ENCODE peak calls at places on chromosomes 11 and 22, in ten cellular contexts. P is bronchial epithelial cell; B is NCI-H1417; T is CD8-positive, alpha-beta T cell; W is activated CD4-positive, alpha-beta memory T cell treated with anti-CD3 and anti-CD28 coated beads for 36 hours; Y is AG09309; M is T1000; S is astrocyte of the spinal cord; O is activated CD8-positive, alpha-beta memory T cell treated with anti-CD3 and anti-CD28 coated beads for 1 hour; F is IMR-90. V is an unnamed sample.

GRCh38 chr11:30488304-30488998 is 97.7 kb downstream of the MPPED2 start:
- DNase-seq in P (peak), B (peak), T (no peak), W (no peak), Y (no peak), M (peak), S (peak), O (no peak), F (peak), V (no peak)

GRCh38 chr22:37079158-37079557 is 27.6 kb downstream of the KCTD17 start:
- DNase-seq in P (no peak), B (no peak), T (no peak), W (peak), Y (no peak), M (no peak), S (no peak), O (no peak), F (no peak), V (no peak)

GRCh38 chr22:21626735-21627469 is 2.9 kb downstream of the YDJC start:
- DNase-seq in P (no peak), B (no peak), T (no peak), W (no peak), Y (no peak), M (no peak), S (no peak), O (no peak), F (no peak), V (no peak)

GRCh38 chr11:122746050-122746478 is 90.5 kb downstream of the UBASH3B start:
- DNase-seq in P (no peak), B (no peak), T (peak), W (peak), Y (no peak), M (no peak), S (no peak), O (no peak), F (no peak), V (no peak)

GRCh38 chr22:39089928-39090327 is 7.1 kb upstream of the APOBEC3H start:
- DNase-seq in P (no peak), B (no peak), T (no peak), W (no peak), Y (no peak), M (no peak), S (no peak), O (no peak), F (no peak), V (no peak)

GRCh38 chr11:59669611-59670009 is 773 bp upstream of the PATL1 start:
- DNase-seq in P (peak), B (no peak), T (no peak), W (no peak), Y (no peak), M (no peak), S (no peak), O (no peak), F (peak), V (no peak)

GRCh38 chr11:110069158-110069737 is 23.9 kb upstream of the ZC3H12C start:
- DNase-seq in P (peak), B (no peak), T (no peak), W (no peak), Y (no peak), M (peak), S (peak), O (no peak), F (peak), V (peak)

GRCh38 chr11:35274909-35275807 is 136.2 kb downstream of the CD44 start:
- DNase-seq in P (peak), B (no peak), T (no peak), W (no peak), Y (no peak), M (peak), S (peak), O (no peak), F (no peak), V (no peak)

GRCh38 chr22:30863161-30863833 is 105.3 kb downstream of the MORC2 start:
- DNase-seq in P (no peak), B (no peak), T (no peak), W (no peak), Y (no peak), M (no peak), S (no peak), O (no peak), F (peak), V (no peak)

GRCh38 chr11:100978942-100979341 is 150.7 kb downstream of the PGR start:
- DNase-seq in P (no peak), B (no peak), T (no peak), W (no peak), Y (no peak), M (no peak), S (no peak), O (no peak), F (no peak), V (no peak)

GRCh38 chr22:43895986-43896645 is 4.3 kb upstream of the PNPLA5 start:
- DNase-seq in P (no peak), B (no peak), T (no peak), W (no peak), Y (no peak), M (no peak), S (no peak), O (no peak), F (no peak), V (no peak)

GRCh38 chr11:46527586-46527985 is 66.2 kb downstream of the AMBRA1 start:
- DNase-seq in P (peak), B (no peak), T (no peak), W (no peak), Y (no peak), M (no peak), S (no peak), O (no peak), F (peak), V (no peak)

GRCh38 chr22:30885591-30885990 is 83.0 kb downstream of the MORC2 start:
- DNase-seq in P (no peak), B (no peak), T (no peak), W (no peak), Y (no peak), M (no peak), S (no peak), O (no peak), F (no peak), V (no peak)

GRCh38 chr11:9250139-9250582 is 15.0 kb downstream of the DENND5A start:
- DNase-seq in P (no peak), B (no peak), T (peak), W (peak), Y (no peak), M (no peak), S (peak), O (no peak), F (no peak), V (peak)

GRCh38 chr22:46237453-46238158 is 12.5 kb downstream of the CDPF1 start:
- DNase-seq in P (no peak), B (no peak), T (no peak), W (no peak), Y (no peak), M (no peak), S (no peak), O (no peak), F (peak), V (peak)

GRCh38 chr11:10349806-10350205 is 44.9 kb downstream of the ADM start:
- DNase-seq in P (no peak), B (no peak), T (no peak), W (no peak), Y (no peak), M (no peak), S (no peak), O (no peak), F (no peak), V (no peak)

V was measured in SJSA1.